ENCODE peak calls at places on chromosomes 5 and 9, in ten cellular contexts. O is adrenal gland, B is ovary, Q is transverse colon, J is HCT116, W is A549, H is upper lobe of left lung, L is suprapubic skin, R is spleen, G is breast epithelium. Y is an unnamed sample.

GRCh38 chr9:73081979-73082657 is 69.5 kb upstream of the ANXA1 start:
- DNase-seq in O (no peak), B (no peak), Q (no peak), J (peak), W (peak), H (no peak), L (no peak), R (no peak), G (no peak), Y (peak)

GRCh38 chr9:115015018-115015635 is 84.7 kb upstream of the TNFSF8 start:
- DNase-seq in O (peak), B (no peak), Q (peak), J (peak), W (peak), H (peak), L (no peak), R (no peak), G (no peak), Y (peak)

GRCh38 chr5:132215329-132215728 is 12.3 kb downstream of the P4HA2 start:
- DNase-seq in O (peak), B (peak), Q (peak), J (no peak), W (peak), H (peak), L (peak), R (peak), G (peak), Y (peak)

GRCh38 chr5:101045689-101046088 is 142.6 kb upstream of the ST8SIA4 start:
- DNase-seq in O (no peak), B (no peak), Q (no peak), J (peak), W (no peak), H (no peak), L (no peak), R (no peak), G (no peak), Y (no peak)

GRCh38 chr9:113579270-113580040 is 115.9 kb downstream of the RGS3 start:
- DNase-seq in O (peak), B (no peak), Q (peak), J (no peak), W (no peak), H (peak), L (no peak), R (peak), G (no peak), Y (no peak)

GRCh38 chr9:27590636-27591035 is 17.4 kb upstream of the C9orf72 start:
- DNase-seq in O (no peak), B (no peak), Q (no peak), J (no peak), W (no peak), H (no peak), L (no peak), R (no peak), G (no peak), Y (no peak)

GRCh38 chr5:127813633-127814171 is 110.5 kb downstream of the CCDC192 start:
- DNase-seq in O (no peak), B (no peak), Q (no peak), J (no peak), W (peak), H (no peak), L (no peak), R (no peak), G (no peak), Y (peak)

GRCh38 chr9:123355761-123356520 is at the start of gene CRB2:
- DNase-seq in O (no peak), B (peak), Q (no peak), J (no peak), W (no peak), H (no peak), L (no peak), R (no peak), G (no peak), Y (no peak)

GRCh38 chr9:91177661-91178280 is 183.9 kb downstream of the AUH start:
- DNase-seq in O (no peak), B (peak), Q (peak), J (no peak), W (no peak), H (peak), L (peak), R (peak), G (no peak), Y (no peak)

GRCh38 chr9:108743901-108744371 is 111.8 kb downstream of the ACTL7B start:
- DNase-seq in O (no peak), B (no peak), Q (no peak), J (no peak), W (no peak), H (no peak), L (no peak), R (no peak), G (no peak), Y (no peak)

GRCh38 chr5:17118631-17119030 is 98.8 kb upstream of the BASP1 start:
- DNase-seq in O (peak), B (no peak), Q (peak), J (peak), W (peak), H (peak), L (no peak), R (no peak), G (no peak), Y (peak)
- TF ChIP-seq POLR2A in O (no peak), B (no peak), Q (no peak), J (no peak), W (no peak), H (no peak), L (no peak), R (no peak), G (no peak), Y (no peak)

DNA sequence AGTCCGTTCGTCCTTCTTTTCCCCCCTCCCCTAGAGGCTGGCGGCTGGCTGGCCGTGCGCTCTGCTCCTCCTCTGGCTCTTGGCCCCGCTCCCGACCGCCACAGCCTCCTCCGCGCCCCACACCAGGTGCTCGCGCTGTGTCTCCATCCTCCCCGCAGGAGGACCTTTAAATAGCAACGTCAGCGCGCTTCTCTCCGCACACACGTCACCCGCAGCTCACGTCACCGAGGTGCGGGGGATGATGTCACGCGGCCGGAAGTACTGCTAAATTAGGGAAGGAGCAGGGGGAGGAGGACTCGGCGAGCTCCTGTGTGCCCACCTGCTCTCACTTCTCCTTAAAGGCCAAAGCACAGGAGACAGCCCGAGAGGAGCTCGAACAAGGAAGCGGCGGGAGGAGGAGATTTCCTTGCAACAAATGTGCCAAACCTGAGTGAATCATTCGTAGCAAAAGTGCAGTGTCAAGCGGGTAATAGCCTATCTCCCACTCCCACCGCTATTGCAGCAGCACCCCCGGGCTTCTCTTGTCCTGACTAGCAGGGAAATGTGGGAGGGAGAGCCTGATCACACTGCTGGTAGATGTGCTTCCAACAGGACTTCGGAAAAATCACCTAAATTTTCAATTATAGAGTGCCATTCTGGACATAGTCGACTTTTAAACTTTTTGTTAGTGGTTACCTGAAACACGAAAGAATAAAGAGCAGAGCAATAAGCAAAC is 614 bp upstream of the HOMER1 start:
- DNase-seq in O (peak), B (peak), Q (peak), J (peak), W (peak), H (peak), L (peak), R (peak), G (peak), Y (peak)
- TF ChIP-seq POLR2A in O (peak), B (peak), Q (peak), J (peak), W (peak), H (peak), L (peak), R (peak), G (peak), Y (peak)

DNA sequence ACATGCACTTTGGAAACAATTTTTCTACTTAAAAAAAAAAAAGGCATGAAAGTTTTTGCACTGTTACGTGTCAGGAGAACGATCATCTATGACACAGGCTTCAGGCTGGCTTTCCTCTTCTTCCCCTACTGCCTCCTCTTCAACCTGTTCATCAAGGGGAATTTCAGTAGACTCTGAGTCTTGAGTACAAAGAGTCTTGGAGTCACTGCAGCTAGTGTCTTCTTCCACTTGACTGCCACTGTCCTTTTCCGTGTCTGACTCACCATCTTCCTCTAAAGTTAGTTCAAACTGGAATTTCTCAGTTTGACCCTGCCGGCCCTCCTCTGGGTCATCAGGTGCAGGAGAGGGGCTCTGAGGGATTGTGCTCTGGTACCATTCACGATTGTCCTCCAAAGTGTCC is 391.7 kb downstream of the RAB3C start:
- DNase-seq in O (no peak), B (no peak), Q (no peak), J (no peak), W (no peak), H (no peak), L (no peak), R (no peak), G (no peak), Y (no peak)
- TF ChIP-seq POLR2A in O (no peak), B (no peak), Q (no peak), J (no peak), W (no peak), H (no peak), L (no peak), R (no peak), G (no peak), Y (no peak)

GRCh38 chr9:70415041-70415440 is 584 bp upstream of the KLF9 start:
- DNase-seq in O (no peak), B (no peak), Q (no peak), J (no peak), W (no peak), H (no peak), L (no peak), R (no peak), G (no peak), Y (no peak)

GRCh38 chr9:70415476-70415875 is 1.0 kb upstream of the KLF9 start:
- DNase-seq in O (no peak), B (no peak), Q (no peak), J (no peak), W (no peak), H (no peak), L (peak), R (no peak), G (no peak), Y (no peak)

GRCh38 chr9:70412678-70413426 is 1.6 kb downstream of the KLF9 start:
- DNase-seq in O (peak), B (peak), Q (peak), J (no peak), W (peak), H (peak), L (peak), R (peak), G (peak), Y (peak)

GRCh38 chr9:70413427-70413797 is 1.0 kb downstream of the KLF9 start:
- DNase-seq in O (no peak), B (no peak), Q (no peak), J (no peak), W (no peak), H (peak), L (no peak), R (no peak), G (no peak), Y (peak)

DNA sequence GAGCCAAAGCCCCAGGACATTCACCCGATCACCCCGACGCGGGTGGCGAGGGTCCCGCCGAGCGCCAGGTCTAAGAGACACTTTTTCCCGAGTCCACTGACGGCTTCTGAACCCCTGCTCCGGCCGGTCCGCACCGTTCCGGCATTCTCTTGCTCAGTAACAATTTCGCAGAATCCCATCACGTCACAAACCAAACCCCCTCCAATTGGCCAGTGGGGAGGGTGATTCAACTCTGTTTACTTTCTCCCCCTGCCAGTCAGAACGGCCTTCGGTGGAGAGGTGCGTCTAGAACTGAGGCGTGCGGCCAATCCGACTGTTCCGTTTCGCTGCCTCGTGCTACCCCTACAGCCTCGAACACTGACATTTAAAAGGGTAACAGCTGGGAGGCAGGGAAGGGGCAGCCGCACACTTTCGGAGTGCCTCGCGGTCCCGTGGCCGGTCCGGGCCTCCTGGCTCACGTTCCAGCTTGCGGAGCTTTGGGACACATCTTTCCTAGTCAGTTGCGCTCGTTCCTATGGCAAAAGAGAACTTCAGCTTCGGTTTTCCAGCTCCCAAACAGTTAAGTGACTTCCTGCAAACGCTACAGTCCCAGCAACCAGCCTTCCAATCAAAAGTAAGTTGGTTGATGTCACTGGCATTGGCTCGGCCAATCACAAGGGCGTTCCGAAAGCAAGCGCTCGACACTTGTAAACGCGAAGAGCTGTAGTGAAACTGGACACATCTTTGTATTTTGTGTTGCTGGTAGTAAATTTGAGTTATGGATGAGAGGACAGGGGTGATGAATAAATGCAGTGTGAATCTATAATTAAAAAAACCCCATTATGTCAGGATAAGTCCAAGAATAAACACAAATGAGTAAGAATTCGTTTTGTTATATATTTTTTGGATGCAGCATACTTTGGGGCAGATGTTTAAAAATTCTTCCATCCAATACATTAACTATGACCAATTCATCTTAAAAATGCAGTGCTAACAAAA is at the start of gene KLF9:
- DNase-seq in O (peak), B (peak), Q (peak), J (peak), W (peak), H (peak), L (peak), R (peak), G (peak), Y (peak)
- TF ChIP-seq POLR2A in O (peak), B (peak), Q (peak), J (no peak), W (peak), H (peak), L (peak), R (peak), G (peak), Y (peak)

GRCh38 chr5:56415356-56415765 is 182.2 kb upstream of the ANKRD55 start:
- DNase-seq in O (peak), B (no peak), Q (peak), J (no peak), W (no peak), H (peak), L (no peak), R (peak), G (no peak), Y (no peak)
- TF ChIP-seq POLR2A in O (no peak), B (no peak), Q (no peak), J (no peak), W (no peak), H (no peak), L (no peak), R (no peak), G (no peak), Y (no peak)

DNA sequence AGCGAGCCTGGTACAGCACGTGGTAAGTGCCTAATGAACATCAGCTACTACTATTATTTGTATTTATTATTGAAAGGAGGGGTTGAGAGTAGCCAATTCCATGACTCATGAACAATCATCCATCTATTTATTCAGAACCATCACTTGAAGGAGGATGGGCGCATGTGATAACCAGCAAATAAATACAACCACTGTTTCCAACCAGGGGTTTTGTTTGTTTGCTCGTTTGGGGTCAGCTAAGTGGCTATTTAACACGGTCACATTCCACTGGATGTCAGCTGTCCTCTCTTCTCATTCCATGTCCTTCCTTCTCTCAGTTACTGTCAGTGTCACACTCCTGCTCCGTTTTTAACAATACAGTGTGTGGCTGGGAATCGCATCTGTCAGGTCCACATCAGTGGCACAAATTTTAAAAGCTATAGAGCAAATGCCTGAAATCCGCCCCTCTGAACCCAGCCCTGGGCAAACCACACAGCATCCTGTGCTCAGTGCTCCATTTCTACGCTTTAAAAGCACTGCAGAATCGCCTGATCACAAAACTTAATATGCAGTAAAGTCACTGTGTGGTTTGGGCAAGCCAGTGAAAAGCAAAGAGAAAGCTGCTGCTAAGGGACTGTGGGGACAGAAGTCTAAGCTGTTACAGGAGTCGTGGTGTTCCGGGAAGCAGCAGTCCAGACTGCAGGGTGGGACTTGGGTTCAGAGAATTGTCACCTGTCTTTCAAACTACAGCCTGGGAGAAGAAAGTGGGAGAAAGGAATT is 8.5 kb downstream of the RAPGEF1 start:
- DNase-seq in O (no peak), B (no peak), Q (no peak), J (no peak), W (no peak), H (no peak), L (no peak), R (no peak), G (no peak), Y (no peak)
- TF ChIP-seq POLR2A in O (no peak), B (no peak), Q (no peak), J (no peak), W (no peak), H (no peak), L (no peak), R (no peak), G (no peak), Y (no peak)

GRCh38 chr9:131764568-131764967 is 24.7 kb upstream of the RAPGEF1 start:
- DNase-seq in O (no peak), B (no peak), Q (no peak), J (no peak), W (no peak), H (no peak), L (no peak), R (no peak), G (no peak), Y (no peak)

GRCh38 chr9:131757549-131757948 is 17.7 kb upstream of the RAPGEF1 start:
- DNase-seq in O (no peak), B (no peak), Q (no peak), J (no peak), W (no peak), H (no peak), L (no peak), R (no peak), G (no peak), Y (no peak)

GRCh38 chr9:131758972-131759647 is 19.2 kb upstream of the RAPGEF1 start:
- DNase-seq in O (no peak), B (no peak), Q (no peak), J (no peak), W (no peak), H (no peak), L (no peak), R (no peak), G (no peak), Y (no peak)

DNA sequence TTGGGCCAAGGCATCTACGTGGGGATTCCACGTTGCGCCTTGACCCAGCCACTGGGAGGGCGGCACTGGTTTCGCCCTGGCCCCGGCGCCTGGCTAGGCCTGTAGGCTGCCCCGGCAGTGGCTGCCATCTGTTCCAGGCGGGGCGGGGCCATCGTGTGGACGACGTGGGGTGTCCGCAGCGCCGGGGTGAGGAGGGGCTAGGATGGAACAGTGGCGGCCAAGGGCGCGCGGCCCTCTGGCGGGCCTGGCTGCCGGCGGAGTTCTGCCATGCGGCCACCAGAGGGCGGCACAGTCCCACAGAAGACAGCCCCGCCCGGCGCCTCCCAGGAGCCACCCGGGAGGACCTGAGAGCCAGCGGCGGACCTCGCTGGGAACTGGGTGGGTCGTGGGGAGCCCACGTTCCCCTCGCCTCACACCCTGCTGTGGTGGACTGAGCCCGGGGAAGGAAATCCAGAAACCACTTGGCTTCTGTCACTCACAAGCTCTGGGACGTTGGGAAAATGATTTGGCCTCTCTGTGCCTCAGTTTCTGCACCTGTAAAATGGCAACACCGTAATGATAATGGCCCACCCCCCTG is 22.6 kb upstream of the RAPGEF1 start:
- DNase-seq in O (peak), B (peak), Q (peak), J (peak), W (peak), H (peak), L (no peak), R (peak), G (peak), Y (no peak)
- TF ChIP-seq POLR2A in O (no peak), B (no peak), Q (no peak), J (no peak), W (no peak), H (no peak), L (no peak), R (no peak), G (no peak), Y (no peak)

DNA sequence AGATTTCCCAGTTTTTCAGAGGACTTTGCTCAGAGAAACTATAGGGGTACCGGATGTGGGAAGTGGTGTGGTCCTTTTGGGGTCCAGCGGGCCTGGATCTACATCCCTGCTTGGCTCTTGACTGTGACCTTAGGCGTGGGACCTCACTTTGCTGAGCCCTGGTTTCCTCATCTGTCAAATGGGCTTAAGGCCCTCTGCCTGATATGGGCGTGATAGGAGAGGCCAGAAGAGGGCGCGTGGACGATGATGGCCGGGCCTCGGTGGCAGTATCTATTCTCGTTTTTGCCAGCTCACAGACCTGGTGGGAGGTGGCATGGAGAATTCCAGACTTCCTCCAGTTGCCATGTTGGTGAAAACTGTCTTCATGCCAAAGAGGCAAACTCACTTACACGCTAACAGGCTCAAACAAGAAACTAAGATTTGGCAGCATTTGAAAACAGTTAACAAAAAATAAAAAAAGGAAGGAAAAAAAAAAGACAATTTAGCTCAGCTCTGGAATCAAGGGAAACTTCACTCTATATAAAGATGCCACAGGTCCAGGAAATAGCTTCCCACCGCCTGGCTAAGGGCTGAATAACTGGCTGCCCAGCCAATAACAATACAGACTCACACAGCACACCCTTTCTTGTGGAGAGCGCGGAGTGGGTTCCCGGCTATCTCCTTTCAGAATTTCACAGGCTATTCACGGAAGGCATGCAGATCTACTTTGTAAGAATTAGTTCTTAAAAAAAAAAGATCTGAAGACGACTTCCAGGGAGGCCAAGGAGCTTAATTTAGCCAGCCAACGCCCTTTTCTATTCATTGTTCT is 1.7 kb downstream of the SH3PXD2B start:
- DNase-seq in O (peak), B (no peak), Q (peak), J (peak), W (no peak), H (peak), L (no peak), R (peak), G (no peak), Y (no peak)
- TF ChIP-seq POLR2A in O (peak), B (peak), Q (peak), J (no peak), W (no peak), H (no peak), L (no peak), R (no peak), G (no peak), Y (no peak)

Y was measured in H54.